ENCODE peak calls at places on chromosome 11, in six cellular contexts. R, H, X, Y, W and C are unnamed samples.

GRCh38 chr11:18310800-18311340 is 11.1 kb downstream of the HPS5 start:
- DNase-seq in R (no peak), H (no peak), X (no peak), Y (peak; percentile 21), W (no peak), C (peak; percentile 66)

GRCh38 chr11:82631722-82632630 is 101.7 kb downstream of the FAM181B start:
- DNase-seq in R (peak; percentile 26), H (no peak), X (no peak), Y (peak; percentile 1), W (no peak), C (no peak)

GRCh38 chr11:65427691-65428577 is 5.3 kb downstream of the NEAT1 start:
- DNase-seq in R (peak; percentile 50), H (no peak), X (peak; percentile 39), Y (peak; percentile 87), W (peak; percentile 63), C (peak; percentile 73)

GRCh38 chr11:86171627-86172026 is 72.9 kb upstream of the EED start:
- DNase-seq in R (no peak), H (no peak), X (no peak), Y (no peak), W (no peak), C (peak; percentile 65)

GRCh38 chr11:128906185-128907065 is 15.3 kb downstream of the KCNJ5 start:
- DNase-seq in R (no peak), H (no peak), X (no peak), Y (no peak), W (no peak), C (no peak)

GRCh38 chr11:66546966-66547661 is 411 bp downstream of the ACTN3 start:
- DNase-seq in R (no peak), H (no peak), X (no peak), Y (no peak), W (no peak), C (peak; percentile 51)

GRCh38 chr11:128198206-128198605 is 389.2 kb downstream of the ETS1 start:
- DNase-seq in R (no peak), H (no peak), X (no peak), Y (no peak), W (no peak), C (no peak)

GRCh38 chr11:76891285-76891684 is 30.6 kb downstream of the ACER3 start:
- DNase-seq in R (peak; percentile 22), H (no peak), X (no peak), Y (no peak), W (no peak), C (no peak)

GRCh38 chr11:114085965-114086364 is 26.5 kb downstream of the ZBTB16 start:
- DNase-seq in R (peak; percentile 32), H (no peak), X (no peak), Y (no peak), W (no peak), C (no peak)

GRCh38 chr11:118379497-118379896 is 20.1 kb downstream of the UBE4A start:
- DNase-seq in R (no peak), H (no peak), X (no peak), Y (no peak), W (no peak), C (no peak)

GRCh38 chr11:129862123-129862522 is 33.3 kb downstream of the NFRKB start:
- DNase-seq in R (no peak), H (no peak), X (no peak), Y (no peak), W (no peak), C (no peak)

GRCh38 chr11:130706572-130706971 is 209.7 kb downstream of the SNX19 start:
- DNase-seq in R (no peak), H (no peak), X (no peak), Y (peak; percentile 93), W (no peak), C (no peak)

GRCh38 chr11:122139595-122139866 is 23.5 kb upstream of the BLID start:
- DNase-seq in R (peak; percentile 84), H (no peak), X (no peak), Y (no peak), W (no peak), C (no peak)

GRCh38 chr11:16860632-16861031 is 122.2 kb downstream of the C11orf58 start:
- DNase-seq in R (no peak), H (no peak), X (no peak), Y (no peak), W (no peak), C (no peak)

GRCh38 chr11:110430267-110431211 is 791 bp downstream of the FDX1 start:
- DNase-seq in R (peak; percentile 30), H (no peak), X (no peak), Y (peak; percentile 63), W (peak; percentile 27), C (peak; percentile 85)

GRCh38 chr11:104343578-104343977 is 179.6 kb upstream of the PDGFD start:
- DNase-seq in R (peak; percentile 63), H (no peak), X (peak; percentile 31), Y (peak; percentile 24), W (no peak), C (peak; percentile 83)

GRCh38 chr11:63814383-63814736 is 1.1 kb downstream of the SPINDOC start:
- DNase-seq in R (peak; percentile 16), H (no peak), X (no peak), Y (no peak), W (no peak), C (peak; percentile 72)

GRCh38 chr11:118646393-118646792 is 33.1 kb downstream of the TREH start:
- DNase-seq in R (no peak), H (no peak), X (no peak), Y (no peak), W (no peak), C (no peak)

GRCh38 chr11:62974848-62975522 is 9.8 kb downstream of the SLC22A6 start:
- DNase-seq in R (peak; percentile 55), H (peak; percentile 80), X (peak; percentile 36), Y (peak; percentile 32), W (no peak), C (peak; percentile 71)

GRCh38 chr11:29578806-29579205 is 438.0 kb downstream of the KCNA4 start:
- DNase-seq in R (no peak), H (no peak), X (no peak), Y (no peak), W (no peak), C (no peak)

GRCh38 chr11:46361283-46362145 is 14.3 kb downstream of the DGKZ start:
- DNase-seq in R (no peak), H (peak; percentile 88), X (no peak), Y (peak; percentile 87), W (peak; percentile 64), C (peak; percentile 94)

GRCh38 chr11:44875056-44875455 is 75.6 kb downstream of the TP53I11 start:
- DNase-seq in R (no peak), H (no peak), X (no peak), Y (no peak), W (no peak), C (no peak)

GRCh38 chr11:36377759-36378553 is 81.9 kb downstream of the PRR5L start:
- DNase-seq in R (no peak), H (no peak), X (no peak), Y (no peak), W (peak; percentile 9), C (no peak)

GRCh38 chr11:36374726-36375125 is 78.6 kb downstream of the PRR5L start:
- DNase-seq in R (no peak), H (no peak), X (no peak), Y (no peak), W (no peak), C (peak; percentile 1)

GRCh38 chr11:36375348-36376314 is 79.5 kb downstream of the PRR5L start:
- DNase-seq in R (no peak), H (peak; percentile 19), X (no peak), Y (peak; percentile 41), W (no peak), C (peak; percentile 4)

GRCh38 chr11:36376315-36376887 is 80.3 kb downstream of the PRR5L start:
- DNase-seq in R (no peak), H (peak; percentile 49), X (no peak), Y (peak; percentile 60), W (no peak), C (peak; percentile 14)

GRCh38 chr11:36376888-36377758 is 81.0 kb downstream of the PRR5L start:
- DNase-seq in R (no peak), H (peak; percentile 79), X (no peak), Y (peak; percentile 81), W (peak; percentile 84), C (no peak)
- H3K4me2 ChIP-seq in R (peak overlapping the region; percentile 26), H (peak overlapping the region; percentile 98), X (no peak overlapping the region), Y (peak overlapping the region; percentile 78), W (peak overlapping the region; percentile 90), C (no peak overlapping the region)

GRCh38 chr11:1271406-1271805 is 38.0 kb downstream of the TOLLIP start:
- DNase-seq in R (no peak), H (no peak), X (no peak), Y (no peak), W (no peak), C (no peak)
- H3K9ac ChIP-seq in R (no peak overlapping the region), H (no peak overlapping the region), X (no peak overlapping the region), Y (no peak overlapping the region), W (no peak overlapping the region), C (no peak overlapping the region)

DNA sequence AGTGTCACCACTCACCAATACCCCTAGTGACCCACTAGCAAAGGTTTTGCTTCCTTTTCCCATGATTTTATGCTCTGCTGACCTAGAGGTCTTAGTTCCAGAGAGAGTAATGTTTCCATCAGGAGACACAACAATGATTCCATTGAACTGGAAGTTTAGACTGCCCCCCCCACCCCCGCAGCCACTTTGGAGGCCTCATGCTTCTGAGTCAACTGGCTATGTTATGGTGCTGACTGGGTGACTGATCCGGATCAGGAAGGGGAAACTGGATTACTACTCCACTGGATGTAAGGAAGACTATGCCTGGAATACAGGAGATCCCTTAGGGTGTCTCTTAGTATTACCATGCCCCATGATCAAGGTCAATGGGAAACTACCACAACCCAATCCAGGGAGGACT is 633.6 kb downstream of the OPCML start:
- DNase-seq in R (no peak), H (no peak), X (no peak), Y (no peak), W (no peak), C (no peak)
- H3K9me2 ChIP-seq in R (no peaks in the 10 kb centered on the region), H (no peaks in the 10 kb centered on the region), X (no peaks in the 10 kb centered on the region), Y (no peaks in the 10 kb centered on the region), W (no peaks in the 10 kb centered on the region), C (no peaks in the 10 kb centered on the region)

DNA sequence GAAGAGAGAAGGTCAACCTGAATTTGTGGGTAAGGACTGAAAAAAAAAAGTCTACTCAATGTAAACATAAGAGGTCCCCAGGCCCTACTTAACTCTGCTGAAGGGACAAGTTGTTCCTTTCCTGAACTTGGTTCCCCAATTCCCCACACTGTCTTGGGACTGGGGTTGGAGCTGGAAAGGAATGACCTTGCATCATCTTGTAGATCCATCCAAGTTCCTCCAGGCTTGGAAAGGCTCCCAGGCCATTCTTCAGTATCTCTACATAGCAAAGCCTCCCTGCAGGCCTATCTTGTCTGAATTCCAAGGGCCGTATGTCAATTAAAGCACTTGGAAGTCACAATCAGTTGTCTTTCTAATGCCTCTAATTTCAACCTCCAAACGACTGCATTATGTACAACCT is 361.2 kb downstream of the TMEM135 start:
- DNase-seq in R (no peak), H (no peak), X (no peak), Y (peak; percentile 34), W (no peak), C (no peak)
- H3K4me2 ChIP-seq in R (no peak overlapping the region), H (no peak overlapping the region), X (no peak overlapping the region), Y (no peak overlapping the region), W (no peak overlapping the region), C (no peak overlapping the region)

DNA sequence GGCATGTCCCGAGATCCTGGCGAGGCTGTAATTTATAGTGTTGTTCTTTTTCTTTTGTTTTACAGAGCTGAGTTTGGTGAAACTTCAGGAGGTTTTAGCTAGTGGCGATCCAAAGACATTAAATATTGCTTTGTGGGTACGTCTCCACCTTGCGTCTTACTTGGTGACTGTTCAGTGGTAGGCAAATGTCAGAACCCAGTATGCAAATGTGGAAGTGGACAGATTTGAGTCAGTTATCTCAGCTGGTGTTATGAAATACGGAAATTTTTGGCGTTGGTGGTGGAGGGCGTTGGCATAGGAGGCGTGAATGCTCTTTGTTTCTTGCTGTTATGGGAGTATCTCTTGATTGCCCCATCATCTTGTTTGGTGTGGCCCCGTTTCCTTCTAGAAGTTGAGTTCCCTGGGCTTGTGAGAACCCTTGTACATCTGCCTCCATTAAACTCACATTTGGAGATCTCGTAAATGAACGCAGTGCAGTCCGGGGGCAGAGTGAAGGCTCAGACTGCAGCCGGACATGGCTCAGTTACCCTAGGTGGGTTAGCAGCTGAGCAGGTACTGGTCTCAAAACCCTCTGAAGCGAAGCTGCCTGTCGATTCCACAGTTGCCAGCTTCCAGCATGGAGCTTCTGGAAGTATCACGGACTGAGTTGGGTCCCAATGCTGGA is 39.9 kb downstream of the PTPRJ start:
- DNase-seq in R (no peak), H (no peak), X (no peak), Y (no peak), W (no peak), C (peak; percentile 96)
- H3K9ac ChIP-seq in R (no peak overlapping the region), H (no peak overlapping the region), X (no peak overlapping the region), Y (no peak overlapping the region), W (no peak overlapping the region), C (peak overlapping the region; percentile 71)